ENCODE peak calls at places on chromosomes 2 and 18, in nine cellular contexts. One of them, this sample, is unnamed.

GRCh38 chr18:47775961-47776360 is 154.5 kb downstream of the SMAD2 start:
- DNase-seq in cardiac fibroblast: peak
- DNase-seq in mucosa of descending colon: no peak
- DNase-seq in AG04450: no peak
- DNase-seq in small intestine: no peak
- DNase-seq in lung: no peak
- DNase-seq in fibroblast of mammary gland: peak
- DNase-seq in dorsolateral prefrontal cortex: no peak
- DNase-seq in neuronal stem cell: no peak
- DNase-seq in this sample: no peak

GRCh38 chr2:218894168-218895157 is 13.8 kb downstream of the WNT10A start:
- DNase-seq in AG04450: no peak
- DNase-seq in dorsolateral prefrontal cortex: no peak
- DNase-seq in lung: no peak
- DNase-seq in neuronal stem cell: no peak
- DNase-seq in small intestine: no peak
- DNase-seq in fibroblast of mammary gland: no peak
- DNase-seq in mucosa of descending colon: no peak
- DNase-seq in cardiac fibroblast: no peak
- DNase-seq in this sample: no peak

GRCh38 chr2:233436691-233437438 is 82.6 kb downstream of the DGKD start:
- DNase-seq in small intestine: no peak
- DNase-seq in lung: no peak
- DNase-seq in fibroblast of mammary gland: no peak
- DNase-seq in mucosa of descending colon: peak
- DNase-seq in dorsolateral prefrontal cortex: peak
- DNase-seq in AG04450: no peak
- DNase-seq in neuronal stem cell: no peak
- DNase-seq in cardiac fibroblast: no peak
- DNase-seq in this sample: no peak

GRCh38 chr2:240390091-240391073 is 45.1 kb upstream of the GPC1 start:
- DNase-seq in AG04450: no peak
- DNase-seq in fibroblast of mammary gland: no peak
- DNase-seq in mucosa of descending colon: peak
- DNase-seq in lung: no peak
- DNase-seq in cardiac fibroblast: no peak
- DNase-seq in dorsolateral prefrontal cortex: no peak
- DNase-seq in neuronal stem cell: no peak
- DNase-seq in small intestine: no peak
- DNase-seq in this sample: no peak

GRCh38 chr18:79601234-79601633 is 78.4 kb upstream of the CTDP1 start:
- DNase-seq in lung: no peak
- DNase-seq in fibroblast of mammary gland: no peak
- DNase-seq in mucosa of descending colon: no peak
- DNase-seq in small intestine: no peak
- DNase-seq in dorsolateral prefrontal cortex: peak
- DNase-seq in neuronal stem cell: no peak
- DNase-seq in AG04450: no peak
- DNase-seq in cardiac fibroblast: no peak
- DNase-seq in this sample: no peak

GRCh38 chr2:11355194-11356053 is 11.0 kb upstream of the ROCK2 start:
- DNase-seq in dorsolateral prefrontal cortex: no peak
- DNase-seq in mucosa of descending colon: no peak
- DNase-seq in AG04450: no peak
- DNase-seq in cardiac fibroblast: no peak
- DNase-seq in lung: no peak
- DNase-seq in neuronal stem cell: no peak
- DNase-seq in fibroblast of mammary gland: no peak
- DNase-seq in small intestine: no peak
- DNase-seq in this sample: no peak

GRCh38 chr2:74010087-74010541 is 25.4 kb downstream of the TET3 start:
- DNase-seq in neuronal stem cell: no peak
- DNase-seq in lung: peak
- DNase-seq in small intestine: peak
- DNase-seq in mucosa of descending colon: peak
- DNase-seq in dorsolateral prefrontal cortex: no peak
- DNase-seq in cardiac fibroblast: no peak
- DNase-seq in fibroblast of mammary gland: no peak
- DNase-seq in AG04450: no peak
- DNase-seq in this sample: no peak

GRCh38 chr2:144268036-144268678 is 251.8 kb downstream of the ZEB2 start:
- DNase-seq in cardiac fibroblast: peak
- DNase-seq in fibroblast of mammary gland: no peak
- DNase-seq in AG04450: no peak
- DNase-seq in mucosa of descending colon: no peak
- DNase-seq in lung: no peak
- DNase-seq in neuronal stem cell: no peak
- DNase-seq in dorsolateral prefrontal cortex: no peak
- DNase-seq in small intestine: no peak
- DNase-seq in this sample: no peak

GRCh38 chr2:88263861-88264260 is 93.7 kb downstream of the THNSL2 start:
- DNase-seq in AG04450: no peak
- DNase-seq in cardiac fibroblast: no peak
- DNase-seq in small intestine: no peak
- DNase-seq in neuronal stem cell: no peak
- DNase-seq in mucosa of descending colon: no peak
- DNase-seq in dorsolateral prefrontal cortex: no peak
- DNase-seq in lung: no peak
- DNase-seq in fibroblast of mammary gland: no peak
- DNase-seq in this sample: no peak

GRCh38 chr2:23550553-23550952 is 165.6 kb downstream of the KLHL29 start:
- DNase-seq in AG04450: no peak
- DNase-seq in fibroblast of mammary gland: no peak
- DNase-seq in cardiac fibroblast: peak
- DNase-seq in lung: no peak
- DNase-seq in mucosa of descending colon: no peak
- DNase-seq in dorsolateral prefrontal cortex: no peak
- DNase-seq in small intestine: no peak
- DNase-seq in neuronal stem cell: no peak
- DNase-seq in this sample: no peak

GRCh38 chr2:178072383-178073301 is at the start of gene PDE11A:
- DNase-seq in small intestine: peak
- DNase-seq in neuronal stem cell: peak
- DNase-seq in mucosa of descending colon: peak
- DNase-seq in dorsolateral prefrontal cortex: peak
- DNase-seq in fibroblast of mammary gland: peak
- DNase-seq in cardiac fibroblast: peak
- DNase-seq in AG04450: no peak
- DNase-seq in lung: peak
- DNase-seq in this sample: peak

GRCh38 chr2:217691920-217692666 is 310.7 kb downstream of the TNS1 start:
- DNase-seq in neuronal stem cell: no peak
- DNase-seq in dorsolateral prefrontal cortex: no peak
- DNase-seq in small intestine: no peak
- DNase-seq in mucosa of descending colon: no peak
- DNase-seq in cardiac fibroblast: peak
- DNase-seq in fibroblast of mammary gland: peak
- DNase-seq in lung: peak
- DNase-seq in AG04450: no peak
- DNase-seq in this sample: no peak

GRCh38 chr18:47870605-47871004 is 59.9 kb downstream of the SMAD2 start:
- DNase-seq in AG04450: no peak
- DNase-seq in lung: no peak
- DNase-seq in small intestine: peak
- DNase-seq in mucosa of descending colon: no peak
- DNase-seq in fibroblast of mammary gland: peak
- DNase-seq in cardiac fibroblast: peak
- DNase-seq in neuronal stem cell: no peak
- DNase-seq in dorsolateral prefrontal cortex: no peak
- DNase-seq in this sample: no peak

GRCh38 chr2:118048396-118048795 is 34.5 kb upstream of the CCDC93 start:
- DNase-seq in mucosa of descending colon: no peak
- DNase-seq in dorsolateral prefrontal cortex: no peak
- DNase-seq in neuronal stem cell: no peak
- DNase-seq in lung: no peak
- DNase-seq in fibroblast of mammary gland: peak
- DNase-seq in small intestine: no peak
- DNase-seq in AG04450: no peak
- DNase-seq in cardiac fibroblast: peak
- DNase-seq in this sample: no peak

GRCh38 chr18:76691800-76692199 is 130.6 kb upstream of the ZNF236 start:
- DNase-seq in mucosa of descending colon: no peak
- DNase-seq in neuronal stem cell: no peak
- DNase-seq in cardiac fibroblast: peak
- DNase-seq in lung: no peak
- DNase-seq in fibroblast of mammary gland: peak
- DNase-seq in dorsolateral prefrontal cortex: no peak
- DNase-seq in small intestine: no peak
- DNase-seq in AG04450: no peak
- DNase-seq in this sample: no peak

GRCh38 chr2:134540954-134541353 is 177.8 kb downstream of the TMEM163 start:
- DNase-seq in mucosa of descending colon: no peak
- DNase-seq in dorsolateral prefrontal cortex: no peak
- DNase-seq in cardiac fibroblast: no peak
- DNase-seq in lung: no peak
- DNase-seq in neuronal stem cell: no peak
- DNase-seq in small intestine: no peak
- DNase-seq in AG04450: no peak
- DNase-seq in fibroblast of mammary gland: no peak
- DNase-seq in this sample: no peak

GRCh38 chr2:134537121-134537520 is 181.7 kb downstream of the TMEM163 start:
- DNase-seq in neuronal stem cell: no peak
- DNase-seq in dorsolateral prefrontal cortex: no peak
- DNase-seq in AG04450: no peak
- DNase-seq in small intestine: no peak
- DNase-seq in fibroblast of mammary gland: no peak
- DNase-seq in mucosa of descending colon: no peak
- DNase-seq in cardiac fibroblast: no peak
- DNase-seq in lung: no peak
- DNase-seq in this sample: no peak

GRCh38 chr2:134536312-134536711 is 182.5 kb downstream of the TMEM163 start:
- DNase-seq in cardiac fibroblast: no peak
- DNase-seq in small intestine: no peak
- DNase-seq in neuronal stem cell: no peak
- DNase-seq in fibroblast of mammary gland: no peak
- DNase-seq in mucosa of descending colon: no peak
- DNase-seq in lung: no peak
- DNase-seq in dorsolateral prefrontal cortex: no peak
- DNase-seq in AG04450: no peak
- DNase-seq in this sample: no peak

GRCh38 chr2:134537702-134538101 is 181.1 kb downstream of the TMEM163 start:
- DNase-seq in fibroblast of mammary gland: no peak
- DNase-seq in lung: no peak
- DNase-seq in cardiac fibroblast: no peak
- DNase-seq in small intestine: no peak
- DNase-seq in dorsolateral prefrontal cortex: no peak
- DNase-seq in neuronal stem cell: no peak
- DNase-seq in AG04450: no peak
- DNase-seq in mucosa of descending colon: no peak
- DNase-seq in this sample: no peak

DNA sequence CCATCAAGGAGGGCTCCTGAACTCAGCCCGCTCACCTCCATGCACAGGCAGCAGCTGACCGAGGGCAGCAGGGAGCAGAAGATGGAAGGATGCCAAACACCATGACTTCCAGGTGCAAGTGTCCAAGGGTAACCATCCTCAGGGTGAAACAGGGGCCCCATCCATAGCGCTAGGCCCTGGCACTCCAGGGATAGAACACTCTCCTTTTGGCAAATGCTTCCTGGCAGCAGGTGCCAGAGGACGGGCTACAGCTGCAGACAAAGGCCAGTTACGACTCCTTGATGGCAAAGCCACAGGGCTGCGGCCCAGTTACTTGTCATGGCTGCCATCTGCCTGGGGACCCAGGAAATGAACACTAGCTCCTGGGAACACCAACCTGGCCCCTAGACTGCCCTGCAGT is 178.9 kb downstream of the TMEM163 start:
- DNase-seq in AG04450: no peak
- DNase-seq in dorsolateral prefrontal cortex: no peak
- DNase-seq in cardiac fibroblast: no peak
- DNase-seq in fibroblast of mammary gland: no peak
- DNase-seq in mucosa of descending colon: no peak
- DNase-seq in neuronal stem cell: no peak
- DNase-seq in small intestine: no peak
- DNase-seq in lung: no peak
- DNase-seq in this sample: no peak
- H3K4me3 ChIP-seq in AG04450: no peak
- H3K4me3 ChIP-seq in dorsolateral prefrontal cortex: no peak
- H3K4me3 ChIP-seq in cardiac fibroblast: no peak
- H3K4me3 ChIP-seq in fibroblast of mammary gland: no peak
- H3K4me3 ChIP-seq in mucosa of descending colon: no peak
- H3K4me3 ChIP-seq in neuronal stem cell: peak
- H3K4me3 ChIP-seq in small intestine: no peak
- H3K4me3 ChIP-seq in lung: no peak
- H3K4me3 ChIP-seq in this sample: no peak

GRCh38 chr2:101030866-101031554 is 28.9 kb downstream of the RPL31 start:
- DNase-seq in small intestine: no peak
- DNase-seq in cardiac fibroblast: no peak
- DNase-seq in AG04450: no peak
- DNase-seq in dorsolateral prefrontal cortex: no peak
- DNase-seq in fibroblast of mammary gland: no peak
- DNase-seq in mucosa of descending colon: no peak
- DNase-seq in lung: no peak
- DNase-seq in neuronal stem cell: no peak
- DNase-seq in this sample: no peak
- H3K4me3 ChIP-seq in small intestine: no peak
- H3K4me3 ChIP-seq in cardiac fibroblast: no peak
- H3K4me3 ChIP-seq in AG04450: no peak
- H3K4me3 ChIP-seq in dorsolateral prefrontal cortex: no peak
- H3K4me3 ChIP-seq in fibroblast of mammary gland: no peak
- H3K4me3 ChIP-seq in mucosa of descending colon: no peak
- H3K4me3 ChIP-seq in lung: no peak
- H3K4me3 ChIP-seq in neuronal stem cell: no peak
- H3K4me3 ChIP-seq in this sample: no peak

DNA sequence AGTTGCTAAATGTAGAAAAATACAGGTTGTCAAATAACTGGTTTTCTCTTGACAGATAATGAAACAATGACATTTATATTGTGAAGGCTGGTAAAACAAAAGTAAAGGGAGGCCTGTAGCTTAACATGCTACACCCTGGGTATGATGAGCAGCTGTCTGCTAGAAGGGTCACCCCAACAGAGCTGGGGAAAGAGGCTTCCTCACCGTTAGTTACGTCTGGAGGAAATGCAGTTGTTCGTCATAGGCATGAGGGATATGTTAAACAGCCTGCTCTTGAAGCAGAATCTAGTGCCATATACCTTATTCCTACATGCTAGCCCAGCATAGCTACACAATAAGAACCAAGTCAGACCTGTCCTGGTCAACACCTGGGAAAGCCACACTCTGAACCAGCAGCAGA is 49.9 kb downstream of the LPIN2 start:
- DNase-seq in cardiac fibroblast: no peak
- DNase-seq in AG04450: no peak
- DNase-seq in lung: no peak
- DNase-seq in mucosa of descending colon: no peak
- DNase-seq in fibroblast of mammary gland: no peak
- DNase-seq in neuronal stem cell: no peak
- DNase-seq in dorsolateral prefrontal cortex: no peak
- DNase-seq in small intestine: no peak
- DNase-seq in this sample: no peak
- H3K4me3 ChIP-seq in cardiac fibroblast: no peak
- H3K4me3 ChIP-seq in AG04450: no peak
- H3K4me3 ChIP-seq in lung: no peak
- H3K4me3 ChIP-seq in mucosa of descending colon: no peak
- H3K4me3 ChIP-seq in fibroblast of mammary gland: no peak
- H3K4me3 ChIP-seq in neuronal stem cell: no peak
- H3K4me3 ChIP-seq in dorsolateral prefrontal cortex: no peak
- H3K4me3 ChIP-seq in small intestine: no peak
- H3K4me3 ChIP-seq in this sample: no peak

GRCh38 chr18:48963555-48964480 is 13.1 kb upstream of the SMAD7 start:
- DNase-seq in fibroblast of mammary gland: no peak
- DNase-seq in mucosa of descending colon: no peak
- DNase-seq in small intestine: no peak
- DNase-seq in lung: no peak
- DNase-seq in dorsolateral prefrontal cortex: no peak
- DNase-seq in neuronal stem cell: no peak
- DNase-seq in cardiac fibroblast: no peak
- DNase-seq in AG04450: no peak
- DNase-seq in this sample: no peak
- H3K4me3 ChIP-seq in fibroblast of mammary gland: no peak
- H3K4me3 ChIP-seq in mucosa of descending colon: no peak
- H3K4me3 ChIP-seq in small intestine: no peak
- H3K4me3 ChIP-seq in lung: no peak
- H3K4me3 ChIP-seq in dorsolateral prefrontal cortex: no peak
- H3K4me3 ChIP-seq in neuronal stem cell: no peak
- H3K4me3 ChIP-seq in cardiac fibroblast: no peak
- H3K4me3 ChIP-seq in AG04450: no peak
- H3K4me3 ChIP-seq in this sample: no peak